ENCODE peak calls at places on chromosomes 3 and 15, in nine cellular contexts. S is tibial nerve, O is fibroblast of lung, D is adrenal gland, R is neuronal stem cell, X is cardiac muscle cell, P is right cardiac atrium, I is astrocyte, Y is left ventricle myocardium inferior. V is an unnamed sample.

GRCh38 chr3:185337231-185337816 is 25.6 kb upstream of the MAP3K13 start:
- DNase-seq in S (no peak), O (no peak), D (no peak), R (no peak), X (no peak), P (no peak), I (no peak), Y (no peak), V (no peak)

GRCh38 chr3:45968706-45969105 is 25.4 kb downstream of the CXCR6 start:
- DNase-seq in S (no peak), O (peak; percentile 73), D (no peak), R (no peak), X (no peak), P (no peak), I (peak; percentile 66), Y (no peak), V (no peak)

GRCh38 chr3:133293397-133294107 is 106.3 kb upstream of the BFSP2 start:
- DNase-seq in S (no peak), O (peak; percentile 43), D (no peak), R (no peak), X (no peak), P (no peak), I (peak; percentile 22), Y (no peak), V (peak; percentile 32)

GRCh38 chr3:140216249-140216648 is 281.3 kb downstream of the CLSTN2 start:
- DNase-seq in S (no peak), O (no peak), D (no peak), R (no peak), X (no peak), P (no peak), I (no peak), Y (no peak), V (no peak)

GRCh38 chr3:64248247-64248646 is 23.0 kb upstream of the PRICKLE2 start:
- DNase-seq in S (no peak), O (no peak), D (no peak), R (no peak), X (no peak), P (no peak), I (no peak), Y (no peak), V (no peak)

GRCh38 chr15:52023169-52023922 is 4.3 kb downstream of the MAPK6 start:
- DNase-seq in S (no peak), O (no peak), D (no peak), R (no peak), X (no peak), P (no peak), I (no peak), Y (no peak), V (no peak)

GRCh38 chr15:30043211-30043655 is 39.5 kb upstream of the GOLGA8J start:
- DNase-seq in S (no peak), O (peak; percentile 34), D (no peak), R (no peak), X (no peak), P (no peak), I (peak; percentile 29), Y (no peak), V (no peak)

GRCh38 chr3:139541898-139542288 is 2.4 kb upstream of the RBP1 start:
- DNase-seq in S (no peak), O (no peak), D (no peak), R (no peak), X (no peak), P (no peak), I (no peak), Y (no peak), V (no peak)

GRCh38 chr15:43520138-43520537 is 2.7 kb downstream of the MAP1A start:
- DNase-seq in S (no peak), O (no peak), D (no peak), R (no peak), X (no peak), P (no peak), I (no peak), Y (no peak), V (no peak)

GRCh38 chr15:43519207-43519606 is 1.8 kb downstream of the MAP1A start:
- DNase-seq in S (no peak), O (no peak), D (no peak), R (no peak), X (no peak), P (no peak), I (no peak), Y (no peak), V (no peak)

GRCh38 chr15:43516801-43517353 is 531 bp upstream of the MAP1A start:
- DNase-seq in S (no peak), O (peak; percentile 80), D (no peak), R (no peak), X (peak; percentile 31), P (no peak), I (peak; percentile 69), Y (no peak), V (no peak)

GRCh38 chr15:43517354-43518072 is at the start of gene MAP1A:
- DNase-seq in S (peak; percentile 27), O (peak; percentile 71), D (no peak), R (no peak), X (peak; percentile 85), P (peak; percentile 68), I (peak; percentile 53), Y (peak; percentile 61), V (peak; percentile 70)

DNA sequence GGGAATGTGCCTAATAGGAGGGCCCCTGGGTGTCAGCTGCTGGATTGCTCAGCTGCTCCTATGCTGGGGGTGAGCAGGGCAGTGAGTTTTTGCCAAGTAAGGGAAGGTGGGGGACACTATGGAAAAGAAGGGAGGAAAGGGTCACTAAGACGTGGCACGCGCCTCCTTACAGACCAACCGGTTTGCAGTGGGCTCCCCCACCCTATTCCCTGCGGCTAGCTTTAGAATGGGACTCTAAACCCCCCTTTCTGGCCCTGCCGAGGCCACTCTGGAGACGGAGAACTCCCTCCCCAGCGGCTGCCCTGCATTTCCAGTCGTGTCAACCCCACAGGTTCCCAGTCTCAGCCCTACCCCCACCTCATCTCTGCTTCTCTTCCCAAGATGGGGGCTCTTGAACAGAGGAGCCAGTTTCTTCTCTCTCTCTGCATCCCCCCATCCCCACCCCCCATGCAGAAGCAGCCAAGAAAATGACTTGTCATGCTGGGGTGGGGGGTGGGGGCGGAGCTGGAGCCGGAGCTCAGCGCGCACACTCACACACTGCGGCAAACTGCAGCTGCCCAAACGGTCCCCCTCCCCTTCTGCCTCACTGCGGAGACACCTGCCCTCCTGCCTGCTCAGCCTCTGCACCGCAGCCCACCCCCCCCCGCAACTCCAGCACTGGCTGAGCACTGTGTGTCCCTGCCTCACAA is 809 bp downstream of the MAP1A start:
- DNase-seq in S (no peak), O (peak; percentile 74), D (no peak), R (no peak), X (peak; percentile 55), P (no peak), I (peak; percentile 60), Y (no peak), V (peak; percentile 46)
- H3K4me3 ChIP-seq in S (peak overlapping the region; percentile 57), O (peak overlapping the region; percentile 99), D (no peak overlapping the region), R (peak overlapping the region; percentile 81), X (peak overlapping the region; percentile 50), P (peak overlapping the region; percentile 46), I (peak overlapping the region; percentile 82), Y (peak overlapping the region; percentile 66), V (peak overlapping the region; percentile 19)

GRCh38 chr15:41806291-41807181 is 21.4 kb upstream of the JMJD7 start:
- DNase-seq in S (no peak), O (no peak), D (no peak), R (no peak), X (peak; percentile 78), P (no peak), I (no peak), Y (peak; percentile 34), V (peak; percentile 92)
- H3K4me1 ChIP-seq in S (no peaks in the 10 kb centered on the region), O (peaks cover 10% of the 10 kb centered on the region), D (peaks cover 4% of the 10 kb centered on the region), R (no peaks in the 10 kb centered on the region), X (peaks cover 27% of the 10 kb centered on the region), P (peaks cover 8% of the 10 kb centered on the region), I (peaks cover 15% of the 10 kb centered on the region), Y (peaks cover 30% of the 10 kb centered on the region), V (peaks cover 44% of the 10 kb centered on the region)

GRCh38 chr15:58440181-58440910 is 8.6 kb downstream of the LIPC start:
- DNase-seq in S (peak; percentile 28), O (peak; percentile 71), D (peak; percentile 75), R (no peak), X (no peak), P (no peak), I (peak; percentile 64), Y (no peak), V (peak; percentile 22)

GRCh38 chr15:58440922-58441321 is 9.1 kb downstream of the LIPC start:
- DNase-seq in S (no peak), O (no peak), D (no peak), R (no peak), X (no peak), P (no peak), I (no peak), Y (no peak), V (peak; percentile 33)

GRCh38 chr15:58441376-58442070 is 9.7 kb downstream of the LIPC start:
- DNase-seq in S (no peak), O (peak; percentile 90), D (no peak), R (no peak), X (no peak), P (no peak), I (peak; percentile 86), Y (no peak), V (no peak)

GRCh38 chr15:58443291-58443690 is 11.5 kb downstream of the LIPC start:
- DNase-seq in S (no peak), O (no peak), D (no peak), R (no peak), X (no peak), P (no peak), I (no peak), Y (no peak), V (no peak)

DNA sequence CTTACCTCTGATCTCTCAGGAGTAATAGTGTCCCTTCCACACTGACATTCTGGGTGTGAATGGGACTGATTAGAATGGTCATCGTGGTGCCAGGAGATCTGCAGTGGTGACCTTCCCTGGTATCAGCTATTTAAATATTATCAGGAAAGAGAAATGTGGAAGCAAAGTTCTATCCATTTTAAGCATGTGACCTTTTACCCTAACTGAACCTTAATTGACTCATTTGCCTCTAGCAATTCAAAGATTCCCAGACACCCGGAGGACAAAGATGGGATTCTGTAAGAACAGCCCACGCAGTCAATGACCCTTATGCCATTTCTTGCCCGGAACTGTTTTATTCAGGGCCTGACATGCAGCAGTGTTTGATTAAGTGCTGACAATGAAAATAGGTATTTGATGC is 10.3 kb downstream of the LIPC start:
- DNase-seq in S (no peak), O (no peak), D (no peak), R (no peak), X (no peak), P (no peak), I (peak; percentile 34), Y (no peak), V (no peak)
- H3K27ac ChIP-seq in S (no peak overlapping the region), O (peak overlapping the region; percentile 73), D (peak overlapping the region; percentile 30), R (no peak overlapping the region), X (no peak overlapping the region), P (peak overlapping the region; percentile 37), I (peak overlapping the region; percentile 7), Y (peak overlapping the region; percentile 92), V (no peak overlapping the region)

DNA sequence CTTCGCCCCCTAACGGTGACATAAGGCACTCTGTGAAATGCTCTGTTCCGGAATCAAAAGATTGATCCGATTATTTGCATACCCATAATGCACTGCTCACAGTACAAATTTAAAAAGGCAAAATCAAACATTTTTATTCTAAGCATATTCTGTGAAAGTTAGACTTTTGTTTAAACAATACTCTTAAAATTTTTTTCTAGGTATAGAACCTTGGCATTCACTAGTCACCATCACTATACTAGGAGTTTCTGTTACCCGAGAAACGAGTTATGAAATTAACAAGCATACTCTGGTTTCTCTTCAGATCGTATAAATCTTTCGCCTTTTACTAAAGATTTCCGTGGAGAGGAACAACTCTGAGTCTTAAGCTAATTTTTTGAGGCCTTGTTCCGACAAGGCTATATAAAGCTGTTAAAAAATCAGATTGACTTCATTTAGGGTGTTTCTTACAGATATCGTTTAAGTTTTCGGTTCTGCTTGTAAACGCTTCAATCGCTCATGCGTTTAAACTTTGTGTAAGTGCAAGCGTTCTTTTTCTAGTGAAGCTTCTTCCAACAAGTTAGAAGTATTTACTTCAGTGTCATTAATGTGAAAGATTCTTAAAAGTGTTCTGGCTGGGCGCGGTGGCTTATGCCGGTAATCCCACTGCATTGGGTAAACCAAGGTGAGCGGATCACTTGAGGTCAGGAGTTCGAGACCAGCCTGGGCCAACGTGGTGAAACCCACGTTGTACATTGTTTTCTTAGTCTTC is at the start of gene RNU5B-1:
- DNase-seq in S (peak; percentile 41), O (peak; percentile 97), D (peak; percentile 87), R (peak; percentile 84), X (peak; percentile 90), P (peak; percentile 62), I (peak; percentile 98), Y (peak; percentile 27), V (peak; percentile 45)
- H3K4me3 ChIP-seq in S (peak within 1 kb of the TSS; percentile 67), O (peak within 1 kb of the TSS; percentile 55), D (no peak within 1 kb of the TSS), R (no peak within 1 kb of the TSS), X (peak within 1 kb of the TSS; percentile 7), P (peak within 1 kb of the TSS; percentile 97), I (peak within 1 kb of the TSS; percentile 73), Y (peak within 1 kb of the TSS; percentile 75), V (no peak within 1 kb of the TSS)